ENCODE peak calls at places on chromosome 15, in six cellular contexts. One of them, this sample, is unnamed.

GRCh38 chr15:75782926-75783325 is 60.3 kb upstream of the UBE2Q2 start:
- DNase-seq in upper lobe of right lung: no peak
- DNase-seq in Panc1: no peak
- DNase-seq in neural progenitor cell: no peak
- DNase-seq in lower lobe of right lung: no peak
- DNase-seq in gastrocnemius medialis: no peak
- DNase-seq in this sample: no peak

GRCh38 chr15:34951993-34952392 is 17.5 kb downstream of the AQR start:
- DNase-seq in lower lobe of right lung: no peak
- DNase-seq in Panc1: no peak
- DNase-seq in neural progenitor cell: no peak
- DNase-seq in gastrocnemius medialis: no peak
- DNase-seq in upper lobe of right lung: no peak
- DNase-seq in this sample: peak

GRCh38 chr15:28873006-28873405 is 12.8 kb upstream of the APBA2 start:
- DNase-seq in lower lobe of right lung: no peak
- DNase-seq in Panc1: no peak
- DNase-seq in upper lobe of right lung: no peak
- DNase-seq in gastrocnemius medialis: no peak
- DNase-seq in neural progenitor cell: no peak
- DNase-seq in this sample: no peak

GRCh38 chr15:60735559-60736047 is 256.7 kb upstream of the ICE2 start:
- DNase-seq in Panc1: no peak
- DNase-seq in neural progenitor cell: no peak
- DNase-seq in lower lobe of right lung: no peak
- DNase-seq in upper lobe of right lung: no peak
- DNase-seq in gastrocnemius medialis: no peak
- DNase-seq in this sample: no peak

GRCh38 chr15:81886080-81886479 is 159.7 kb downstream of the MEX3B start:
- DNase-seq in neural progenitor cell: no peak
- DNase-seq in upper lobe of right lung: no peak
- DNase-seq in gastrocnemius medialis: no peak
- DNase-seq in lower lobe of right lung: no peak
- DNase-seq in Panc1: no peak
- DNase-seq in this sample: no peak

GRCh38 chr15:40932146-40932545 is 3.0 kb downstream of the DLL4 start:
- DNase-seq in neural progenitor cell: no peak
- DNase-seq in Panc1: no peak
- DNase-seq in lower lobe of right lung: no peak
- DNase-seq in upper lobe of right lung: no peak
- DNase-seq in gastrocnemius medialis: no peak
- DNase-seq in this sample: no peak

GRCh38 chr15:42984534-42985034 is 64.0 kb upstream of the TTBK2 start:
- DNase-seq in gastrocnemius medialis: no peak
- DNase-seq in Panc1: no peak
- DNase-seq in lower lobe of right lung: no peak
- DNase-seq in upper lobe of right lung: no peak
- DNase-seq in neural progenitor cell: no peak
- DNase-seq in this sample: no peak

GRCh38 chr15:48520376-48521155 is 124.9 kb downstream of the FBN1 start:
- DNase-seq in Panc1: no peak
- DNase-seq in neural progenitor cell: peak
- DNase-seq in upper lobe of right lung: no peak
- DNase-seq in gastrocnemius medialis: no peak
- DNase-seq in lower lobe of right lung: no peak
- DNase-seq in this sample: no peak

GRCh38 chr15:69568621-69569020 is 116.0 kb downstream of the RPLP1 start:
- DNase-seq in upper lobe of right lung: no peak
- DNase-seq in Panc1: no peak
- DNase-seq in lower lobe of right lung: no peak
- DNase-seq in gastrocnemius medialis: no peak
- DNase-seq in neural progenitor cell: no peak
- DNase-seq in this sample: peak

GRCh38 chr15:98903377-98904018 is 104.1 kb downstream of the PGPEP1L start:
- DNase-seq in Panc1: no peak
- DNase-seq in neural progenitor cell: no peak
- DNase-seq in upper lobe of right lung: no peak
- DNase-seq in lower lobe of right lung: no peak
- DNase-seq in gastrocnemius medialis: no peak
- DNase-seq in this sample: peak

GRCh38 chr15:76084263-76084662 is 24.5 kb downstream of the TMEM266 start:
- DNase-seq in gastrocnemius medialis: no peak
- DNase-seq in Panc1: no peak
- DNase-seq in lower lobe of right lung: no peak
- DNase-seq in neural progenitor cell: no peak
- DNase-seq in upper lobe of right lung: no peak
- DNase-seq in this sample: no peak

GRCh38 chr15:40936709-40937666 is 7.8 kb downstream of the DLL4 start:
- DNase-seq in neural progenitor cell: peak
- DNase-seq in Panc1: no peak
- DNase-seq in lower lobe of right lung: no peak
- DNase-seq in gastrocnemius medialis: peak
- DNase-seq in upper lobe of right lung: no peak
- DNase-seq in this sample: peak

GRCh38 chr15:58228708-58229107 is 90.5 kb downstream of the AQP9 start:
- DNase-seq in lower lobe of right lung: no peak
- DNase-seq in gastrocnemius medialis: peak
- DNase-seq in neural progenitor cell: peak
- DNase-seq in Panc1: no peak
- DNase-seq in upper lobe of right lung: no peak
- DNase-seq in this sample: peak

GRCh38 chr15:58232273-58233065 is 94.3 kb downstream of the AQP9 start:
- DNase-seq in Panc1: no peak
- DNase-seq in neural progenitor cell: no peak
- DNase-seq in upper lobe of right lung: no peak
- DNase-seq in lower lobe of right lung: no peak
- DNase-seq in gastrocnemius medialis: no peak
- DNase-seq in this sample: no peak

GRCh38 chr15:58227706-58228543 is 89.7 kb downstream of the AQP9 start:
- DNase-seq in lower lobe of right lung: peak
- DNase-seq in Panc1: peak
- DNase-seq in gastrocnemius medialis: peak
- DNase-seq in upper lobe of right lung: peak
- DNase-seq in neural progenitor cell: peak
- DNase-seq in this sample: peak

GRCh38 chr15:58233341-58233740 is 95.2 kb downstream of the AQP9 start:
- DNase-seq in gastrocnemius medialis: no peak
- DNase-seq in Panc1: no peak
- DNase-seq in upper lobe of right lung: no peak
- DNase-seq in neural progenitor cell: no peak
- DNase-seq in lower lobe of right lung: no peak
- DNase-seq in this sample: no peak

DNA sequence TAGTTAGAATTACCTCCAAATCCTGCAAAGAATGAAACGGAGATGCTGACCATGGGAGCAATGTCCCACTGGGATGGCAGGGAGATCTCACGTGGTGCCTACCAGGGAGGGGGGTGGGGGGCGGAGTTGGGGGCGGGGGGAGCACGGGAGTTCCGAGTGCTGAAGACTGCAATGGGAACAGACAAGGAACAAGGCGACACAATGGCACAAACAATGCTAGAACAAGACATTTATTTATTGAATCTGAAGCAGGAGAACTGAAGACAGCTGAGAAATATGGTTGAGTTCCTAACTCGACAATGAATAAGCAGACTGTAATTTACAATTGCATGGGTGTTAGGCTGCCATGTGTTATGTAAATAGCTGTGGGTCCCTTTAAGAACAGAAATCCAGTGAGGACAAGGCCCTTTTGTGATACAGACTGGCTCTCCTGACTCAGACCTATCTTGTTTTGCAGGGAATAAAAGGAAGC is 91.2 kb downstream of the AQP9 start:
- DNase-seq in lower lobe of right lung: no peak
- DNase-seq in neural progenitor cell: peak
- DNase-seq in Panc1: no peak
- DNase-seq in gastrocnemius medialis: no peak
- DNase-seq in upper lobe of right lung: no peak
- DNase-seq in this sample: peak
- H3K4me3 ChIP-seq in lower lobe of right lung: no peak
- H3K4me3 ChIP-seq in neural progenitor cell: peak
- H3K4me3 ChIP-seq in Panc1: no peak
- H3K4me3 ChIP-seq in gastrocnemius medialis: no peak
- H3K4me3 ChIP-seq in upper lobe of right lung: no peak
- H3K4me3 ChIP-seq in this sample: no peak

GRCh38 chr15:71124937-71125755 is 9.9 kb downstream of the THSD4 start:
- DNase-seq in lower lobe of right lung: no peak
- DNase-seq in Panc1: no peak
- DNase-seq in gastrocnemius medialis: no peak
- DNase-seq in upper lobe of right lung: no peak
- DNase-seq in neural progenitor cell: no peak
- DNase-seq in this sample: peak

GRCh38 chr15:71129660-71130059 is 14.4 kb downstream of the THSD4 start:
- DNase-seq in Panc1: no peak
- DNase-seq in neural progenitor cell: no peak
- DNase-seq in lower lobe of right lung: no peak
- DNase-seq in upper lobe of right lung: no peak
- DNase-seq in gastrocnemius medialis: no peak
- DNase-seq in this sample: no peak

GRCh38 chr15:71127083-71127482 is 11.8 kb downstream of the THSD4 start:
- DNase-seq in gastrocnemius medialis: no peak
- DNase-seq in upper lobe of right lung: no peak
- DNase-seq in Panc1: no peak
- DNase-seq in lower lobe of right lung: no peak
- DNase-seq in neural progenitor cell: no peak
- DNase-seq in this sample: no peak

GRCh38 chr15:71128939-71129562 is 13.8 kb downstream of the THSD4 start:
- DNase-seq in upper lobe of right lung: no peak
- DNase-seq in lower lobe of right lung: no peak
- DNase-seq in neural progenitor cell: no peak
- DNase-seq in Panc1: no peak
- DNase-seq in gastrocnemius medialis: no peak
- DNase-seq in this sample: no peak

DNA sequence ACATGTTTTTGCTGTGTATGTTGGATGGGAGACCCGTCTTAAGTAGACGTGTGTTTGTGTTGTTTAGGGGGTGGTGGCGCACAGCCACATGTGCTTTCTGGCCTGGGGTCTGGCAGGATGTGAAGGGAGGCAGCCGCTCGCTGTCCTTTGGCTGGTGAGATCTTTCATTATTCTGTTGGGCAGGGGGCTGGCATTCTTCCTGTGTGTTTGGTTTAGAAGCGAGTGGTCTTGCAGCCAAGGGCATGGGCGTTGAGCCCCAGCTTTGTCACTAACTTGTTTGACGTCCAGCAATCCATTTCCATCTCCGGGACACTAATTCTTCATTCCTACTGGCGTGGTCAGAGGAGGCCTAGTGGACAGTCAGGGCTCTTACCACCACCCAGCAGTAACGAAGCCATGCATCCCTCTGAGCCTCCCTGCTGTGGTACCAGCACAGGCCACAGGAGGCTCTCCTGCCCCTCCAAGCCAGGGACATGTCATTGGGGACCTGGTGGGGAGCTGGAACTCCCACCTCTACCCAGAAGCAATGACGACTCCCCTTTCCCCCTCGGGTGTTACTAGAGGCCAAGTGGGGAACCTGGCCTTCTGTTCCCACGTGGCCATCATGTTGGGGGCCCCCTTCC is 10.7 kb downstream of the THSD4 start:
- DNase-seq in neural progenitor cell: peak
- DNase-seq in upper lobe of right lung: no peak
- DNase-seq in gastrocnemius medialis: no peak
- DNase-seq in Panc1: no peak
- DNase-seq in lower lobe of right lung: no peak
- DNase-seq in this sample: no peak
- TF ChIP-seq CTCF in neural progenitor cell: peak
- TF ChIP-seq CTCF in upper lobe of right lung: no peak
- TF ChIP-seq CTCF in gastrocnemius medialis: peak
- TF ChIP-seq CTCF in Panc1: peak
- TF ChIP-seq CTCF in lower lobe of right lung: peak
- TF ChIP-seq CTCF in this sample: peak

DNA sequence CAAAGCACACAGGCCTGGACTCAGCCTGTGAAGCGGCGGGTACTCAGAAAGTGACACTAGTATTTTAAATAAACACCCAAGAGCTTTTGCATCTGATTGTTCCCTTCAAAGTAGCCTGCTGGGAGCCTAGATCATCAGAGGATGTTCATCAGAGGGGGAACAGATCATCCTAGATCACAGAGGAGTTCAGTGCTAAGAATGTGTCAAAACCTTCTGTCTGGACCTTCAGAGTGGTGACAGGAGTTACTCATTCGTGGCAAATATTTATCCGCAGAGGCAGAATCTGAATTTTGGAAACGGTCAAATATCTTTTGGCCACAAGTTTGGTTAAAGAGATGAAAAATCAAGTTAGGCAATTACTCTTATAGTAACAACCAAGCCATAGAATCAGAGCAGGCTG is 9.7 kb upstream of the KIF7 start:
- DNase-seq in lower lobe of right lung: no peak
- DNase-seq in gastrocnemius medialis: no peak
- DNase-seq in Panc1: no peak
- DNase-seq in neural progenitor cell: no peak
- DNase-seq in upper lobe of right lung: no peak
- DNase-seq in this sample: peak
- H3K4me3 ChIP-seq in lower lobe of right lung: peak
- H3K4me3 ChIP-seq in gastrocnemius medialis: peak
- H3K4me3 ChIP-seq in Panc1: peak
- H3K4me3 ChIP-seq in neural progenitor cell: peak
- H3K4me3 ChIP-seq in upper lobe of right lung: peak
- H3K4me3 ChIP-seq in this sample: peak

GRCh38 chr15:52784799-52785671 is 5.1 kb downstream of the ONECUT1 start:
- DNase-seq in lower lobe of right lung: peak
- DNase-seq in Panc1: no peak
- DNase-seq in upper lobe of right lung: no peak
- DNase-seq in neural progenitor cell: peak
- DNase-seq in gastrocnemius medialis: no peak
- DNase-seq in this sample: no peak

GRCh38 chr15:52783191-52783829 is 6.8 kb downstream of the ONECUT1 start:
- DNase-seq in neural progenitor cell: peak
- DNase-seq in lower lobe of right lung: no peak
- DNase-seq in upper lobe of right lung: peak
- DNase-seq in Panc1: no peak
- DNase-seq in gastrocnemius medialis: no peak
- DNase-seq in this sample: no peak

GRCh38 chr15:52782514-52782913 is 7.6 kb downstream of the ONECUT1 start:
- DNase-seq in gastrocnemius medialis: no peak
- DNase-seq in Panc1: no peak
- DNase-seq in upper lobe of right lung: no peak
- DNase-seq in lower lobe of right lung: no peak
- DNase-seq in neural progenitor cell: no peak
- DNase-seq in this sample: no peak

GRCh38 chr15:52785672-52786406 is 4.3 kb downstream of the ONECUT1 start:
- DNase-seq in upper lobe of right lung: no peak
- DNase-seq in lower lobe of right lung: no peak
- DNase-seq in neural progenitor cell: peak
- DNase-seq in Panc1: no peak
- DNase-seq in gastrocnemius medialis: no peak
- DNase-seq in this sample: no peak

GRCh38 chr15:52783929-52784798 is 6.0 kb downstream of the ONECUT1 start:
- DNase-seq in lower lobe of right lung: no peak
- DNase-seq in Panc1: no peak
- DNase-seq in gastrocnemius medialis: no peak
- DNase-seq in neural progenitor cell: peak
- DNase-seq in upper lobe of right lung: peak
- DNase-seq in this sample: no peak
- TF ChIP-seq CTCF in lower lobe of right lung: peak
- TF ChIP-seq CTCF in Panc1: peak
- TF ChIP-seq CTCF in gastrocnemius medialis: no peak
- TF ChIP-seq CTCF in neural progenitor cell: peak
- TF ChIP-seq CTCF in upper lobe of right lung: peak
- TF ChIP-seq CTCF in this sample: no peak

GRCh38 chr15:77720617-77721016 is 87.9 kb upstream of the LINGO1 start:
- DNase-seq in gastrocnemius medialis: no peak
- DNase-seq in Panc1: no peak
- DNase-seq in lower lobe of right lung: no peak
- DNase-seq in neural progenitor cell: no peak
- DNase-seq in upper lobe of right lung: no peak
- DNase-seq in this sample: peak
- H3K4me3 ChIP-seq in gastrocnemius medialis: no peak
- H3K4me3 ChIP-seq in Panc1: no peak
- H3K4me3 ChIP-seq in lower lobe of right lung: no peak
- H3K4me3 ChIP-seq in neural progenitor cell: no peak
- H3K4me3 ChIP-seq in upper lobe of right lung: no peak
- H3K4me3 ChIP-seq in this sample: no peak